ENCODE peak calls at places on chromosomes 11 and 22, in five cellular contexts. L is MV-4-11, B is iris pigment epithelial cell, S is G401, Q is HT-29. R is an unnamed sample.

GRCh38 chr11:69866648-69867047 is 47.4 kb upstream of the FGF3 start:
- DNase-seq in Q (no peak), L (no peak), S (no peak), B (no peak), R (no peak)

GRCh38 chr11:21625982-21626381 is 566.9 kb upstream of the ANO5 start:
- DNase-seq in Q (peak), B (peak), S (no peak), L (peak), R (no peak)

GRCh38 chr11:80024119-80024518 is 583.3 kb upstream of the TENM4 start:
- DNase-seq in Q (no peak), S (no peak), B (no peak), L (no peak), R (no peak)

GRCh38 chr11:9613830-9614762 is 40.6 kb downstream of the WEE1 start:
- DNase-seq in Q (peak), S (peak), B (peak), L (peak), R (no peak)

GRCh38 chr11:82326853-82327252 is 406.8 kb downstream of the FAM181B start:
- DNase-seq in Q (no peak), L (no peak), B (no peak), S (no peak), R (no peak)

GRCh38 chr22:30948930-30949342 is 19.6 kb downstream of the MORC2 start:
- DNase-seq in Q (no peak), L (no peak), S (no peak), B (no peak), R (no peak)

GRCh38 chr11:65429069-65429681 is 6.6 kb downstream of the NEAT1 start:
- DNase-seq in Q (peak), L (no peak), B (peak), S (peak), R (no peak)

GRCh38 chr22:26902401-26903029 is 245.1 kb downstream of the MIAT start:
- DNase-seq in L (no peak), B (no peak), Q (no peak), S (no peak), R (no peak)

GRCh38 chr11:88332851-88333250 is 4.7 kb downstream of the CTSC start:
- DNase-seq in Q (no peak), L (no peak), B (peak), S (no peak), R (no peak)

GRCh38 chr22:44906248-44906936 is 103.4 kb downstream of the PHF21B start:
- DNase-seq in B (no peak), L (no peak), S (no peak), Q (no peak), R (no peak)

GRCh38 chr11:123545726-123546125 is 108.7 kb downstream of the SCN3B start:
- DNase-seq in S (no peak), L (no peak), Q (no peak), B (no peak), R (no peak)

GRCh38 chr22:23098718-23099524 is 28.6 kb downstream of the GNAZ start:
- DNase-seq in S (peak), Q (no peak), L (no peak), B (no peak), R (no peak)

GRCh38 chr11:77278595-77279506 is 22.6 kb downstream of the GDPD4 start:
- DNase-seq in Q (no peak), B (peak), L (peak), S (no peak), R (no peak)

GRCh38 chr22:33568934-33569496 is 351.3 kb downstream of the LARGE1 start:
- DNase-seq in L (no peak), B (no peak), Q (no peak), S (no peak), R (no peak)

GRCh38 chr11:82889133-82890001 is 10.9 kb downstream of the PRCP start:
- DNase-seq in B (no peak), S (no peak), Q (no peak), L (peak), R (peak)

GRCh38 chr11:117187007-117187406 is 8.5 kb downstream of the SIDT2 start:
- DNase-seq in S (no peak), B (no peak), Q (peak), L (no peak), R (no peak)

GRCh38 chr11:131998020-131998419 is 627.6 kb downstream of the NTM start:
- DNase-seq in L (no peak), S (no peak), Q (no peak), B (no peak), R (no peak)

GRCh38 chr11:45158210-45158644 is 11.8 kb downstream of the PRDM11 start:
- DNase-seq in Q (no peak), L (no peak), S (no peak), B (peak), R (no peak)

GRCh38 chr22:24060375-24060788 is 49.3 kb downstream of the CABIN1 start:
- DNase-seq in S (no peak), Q (no peak), B (peak), L (no peak), R (no peak)

GRCh38 chr11:45102810-45103621 is 43.4 kb upstream of the PRDM11 start:
- DNase-seq in B (peak), S (peak), Q (peak), L (peak), R (no peak)

GRCh38 chr11:44556735-44557409 is 8.6 kb upstream of the CD82 start:
- DNase-seq in S (peak), L (peak), B (peak), Q (peak), R (no peak)

GRCh38 chr11:73192272-73192671 is 25.8 kb upstream of the P2RY2 start:
- DNase-seq in B (no peak), L (no peak), Q (peak), S (no peak), R (no peak)

GRCh38 chr11:10495464-10495786 is 40.4 kb downstream of the AMPD3 start:
- DNase-seq in Q (no peak), L (no peak), S (no peak), B (no peak), R (no peak)

GRCh38 chr22:33853200-33854097 is 66.8 kb downstream of the LARGE1 start:
- DNase-seq in B (peak), L (peak), Q (peak), S (no peak), R (no peak)

GRCh38 chr11:70760416-70761020 is 362.2 kb downstream of the CTTN start:
- DNase-seq in L (no peak), B (no peak), S (no peak), Q (no peak), R (no peak)

GRCh38 chr11:69375316-69376154 is 81.6 kb downstream of the MYEOV start:
- DNase-seq in Q (no peak), B (no peak), L (no peak), S (no peak), R (no peak)

GRCh38 chr11:60634151-60634550 is 65.3 kb upstream of the MS4A8 start:
- DNase-seq in Q (peak), B (no peak), L (no peak), S (no peak), R (no peak)

GRCh38 chr11:44623321-44623715 is 57.9 kb downstream of the CD82 start:
- DNase-seq in Q (no peak), S (no peak), B (no peak), L (no peak), R (no peak)

GRCh38 chr11:72813740-72814138 is 472 bp upstream of the ATG16L2 start:
- DNase-seq in L (peak), B (peak), S (peak), Q (peak), R (no peak)

GRCh38 chr22:30195245-30196140 is 51.1 kb downstream of the LIF start:
- DNase-seq in S (no peak), L (peak), B (peak), Q (no peak), R (no peak)

GRCh38 chr11:13140028-13140870 is 131.1 kb downstream of the RASSF10 start:
- DNase-seq in S (no peak), B (peak), L (no peak), Q (peak), R (no peak)

GRCh38 chr11:35040221-35040942 is 98.6 kb upstream of the CD44 start:
- DNase-seq in L (peak), Q (no peak), B (peak), S (no peak), R (peak)

GRCh38 chr11:110966131-110966530 is 253.9 kb upstream of the ARHGAP20 start:
- DNase-seq in S (no peak), B (no peak), Q (no peak), L (no peak), R (no peak)

GRCh38 chr11:45880772-45881570 is 4.5 kb upstream of the MAPK8IP1 start:
- DNase-seq in L (no peak), Q (no peak), B (no peak), S (peak), R (no peak)

GRCh38 chr11:67645521-67646457 is 4.7 kb downstream of the ACY3 start:
- DNase-seq in Q (no peak), B (no peak), L (no peak), S (no peak), R (no peak)

R was measured in SIG-M5.